ENCODE peak calls at places on chromosome 1, in six cellular contexts. One of them, this sample, is unnamed.

GRCh38 chr1:61502011-61502410 is 222.9 kb downstream of the TM2D1 start:
- DNase-seq in RKO: no peak
- DNase-seq in tibial artery: no peak
- DNase-seq in activated naive CD4-positive, alpha-beta T cell: no peak
- DNase-seq in NCI-H1105 treated with DMSO at 0.1 percent for 48 hours: no peak
- DNase-seq in IMR-90: no peak
- DNase-seq in this sample: no peak

GRCh38 chr1:173240609-173241008 is 33.5 kb upstream of the TNFSF4 start:
- DNase-seq in RKO: no peak
- DNase-seq in tibial artery: no peak
- DNase-seq in activated naive CD4-positive, alpha-beta T cell: no peak
- DNase-seq in NCI-H1105 treated with DMSO at 0.1 percent for 48 hours: no peak
- DNase-seq in IMR-90: no peak
- DNase-seq in this sample: no peak

GRCh38 chr1:94325379-94326302 is 88.3 kb upstream of the ARHGAP29 start:
- DNase-seq in RKO: peak
- DNase-seq in tibial artery: no peak
- DNase-seq in activated naive CD4-positive, alpha-beta T cell: no peak
- DNase-seq in NCI-H1105 treated with DMSO at 0.1 percent for 48 hours: no peak
- DNase-seq in IMR-90: peak
- DNase-seq in this sample: peak

GRCh38 chr1:103220503-103221095 is 112.3 kb upstream of the COL11A1 start:
- DNase-seq in RKO: no peak
- DNase-seq in tibial artery: no peak
- DNase-seq in activated naive CD4-positive, alpha-beta T cell: no peak
- DNase-seq in NCI-H1105 treated with DMSO at 0.1 percent for 48 hours: no peak
- DNase-seq in IMR-90: peak
- DNase-seq in this sample: no peak

GRCh38 chr1:27575861-27576331 is 28.0 kb downstream of the AHDC1 start:
- DNase-seq in RKO: no peak
- DNase-seq in tibial artery: peak
- DNase-seq in activated naive CD4-positive, alpha-beta T cell: no peak
- DNase-seq in NCI-H1105 treated with DMSO at 0.1 percent for 48 hours: no peak
- DNase-seq in IMR-90: no peak
- DNase-seq in this sample: peak

GRCh38 chr1:55631508-55631907 is 416.3 kb upstream of the USP24 start:
- DNase-seq in RKO: no peak
- DNase-seq in tibial artery: no peak
- DNase-seq in activated naive CD4-positive, alpha-beta T cell: no peak
- DNase-seq in NCI-H1105 treated with DMSO at 0.1 percent for 48 hours: no peak
- DNase-seq in IMR-90: peak
- DNase-seq in this sample: no peak

GRCh38 chr1:65836686-65837085 is 44.0 kb downstream of the PDE4B start:
- DNase-seq in RKO: no peak
- DNase-seq in tibial artery: no peak
- DNase-seq in activated naive CD4-positive, alpha-beta T cell: no peak
- DNase-seq in NCI-H1105 treated with DMSO at 0.1 percent for 48 hours: no peak
- DNase-seq in IMR-90: no peak
- DNase-seq in this sample: no peak

GRCh38 chr1:205012416-205013140 is 30.4 kb upstream of the CNTN2 start:
- DNase-seq in RKO: peak
- DNase-seq in tibial artery: no peak
- DNase-seq in activated naive CD4-positive, alpha-beta T cell: no peak
- DNase-seq in NCI-H1105 treated with DMSO at 0.1 percent for 48 hours: no peak
- DNase-seq in IMR-90: no peak
- DNase-seq in this sample: peak

GRCh38 chr1:57024855-57025254 is 59.0 kb upstream of the C8B start:
- DNase-seq in RKO: no peak
- DNase-seq in tibial artery: no peak
- DNase-seq in activated naive CD4-positive, alpha-beta T cell: no peak
- DNase-seq in NCI-H1105 treated with DMSO at 0.1 percent for 48 hours: no peak
- DNase-seq in IMR-90: no peak
- DNase-seq in this sample: peak

This sample was measured in NCI-H69.